ENCODE peak calls at places on chromosomes 4 and X, in eight cellular contexts. One of them, this sample, is unnamed.

GRCh38 chrX:31223817-31224216 is 152.0 kb upstream of the FTHL17 start:
- DNase-seq in astrocyte of the cerebellum: no peak
- DNase-seq in amniotic stem cell: no peak
- DNase-seq in activated T-cell treated with anti-CD3 and anti-CD28 coated beads, Interleukin-2, amount 50 U/mL, for 1 hour: no peak
- DNase-seq in activated CD4-positive, CD25-positive, alpha-beta regulatory T cell: no peak
- DNase-seq in Jurkat, Clone E6-1: no peak
- DNase-seq in HT-29: no peak
- DNase-seq in tibial artery: no peak
- DNase-seq in this sample: no peak

GRCh38 chrX:41589634-41590270 is 99.0 kb upstream of the GPR34 start:
- DNase-seq in astrocyte of the cerebellum: peak
- DNase-seq in amniotic stem cell: no peak
- DNase-seq in activated T-cell treated with anti-CD3 and anti-CD28 coated beads, Interleukin-2, amount 50 U/mL, for 1 hour: no peak
- DNase-seq in activated CD4-positive, CD25-positive, alpha-beta regulatory T cell: no peak
- DNase-seq in Jurkat, Clone E6-1: no peak
- DNase-seq in HT-29: no peak
- DNase-seq in tibial artery: no peak
- DNase-seq in this sample: no peak

GRCh38 chrX:145190801-145191389 is 56.4 kb upstream of the SPANXN1 start:
- DNase-seq in astrocyte of the cerebellum: no peak
- DNase-seq in amniotic stem cell: no peak
- DNase-seq in activated T-cell treated with anti-CD3 and anti-CD28 coated beads, Interleukin-2, amount 50 U/mL, for 1 hour: no peak
- DNase-seq in activated CD4-positive, CD25-positive, alpha-beta regulatory T cell: no peak
- DNase-seq in Jurkat, Clone E6-1: peak
- DNase-seq in HT-29: peak
- DNase-seq in tibial artery: no peak
- DNase-seq in this sample: no peak

GRCh38 chr4:119328695-119329094 is 6.8 kb upstream of the FABP2 start:
- DNase-seq in astrocyte of the cerebellum: no peak
- DNase-seq in amniotic stem cell: no peak
- DNase-seq in activated T-cell treated with anti-CD3 and anti-CD28 coated beads, Interleukin-2, amount 50 U/mL, for 1 hour: no peak
- DNase-seq in activated CD4-positive, CD25-positive, alpha-beta regulatory T cell: no peak
- DNase-seq in Jurkat, Clone E6-1: no peak
- DNase-seq in HT-29: no peak
- DNase-seq in tibial artery: no peak
- DNase-seq in this sample: no peak

GRCh38 chr4:157076578-157076947 is 613 bp downstream of the GLRB start:
- DNase-seq in astrocyte of the cerebellum: no peak
- DNase-seq in amniotic stem cell: no peak
- DNase-seq in activated T-cell treated with anti-CD3 and anti-CD28 coated beads, Interleukin-2, amount 50 U/mL, for 1 hour: no peak
- DNase-seq in activated CD4-positive, CD25-positive, alpha-beta regulatory T cell: no peak
- DNase-seq in Jurkat, Clone E6-1: peak
- DNase-seq in HT-29: no peak
- DNase-seq in tibial artery: no peak
- DNase-seq in this sample: no peak

GRCh38 chrX:104112326-104112951 is at the start of gene ZCCHC18:
- DNase-seq in astrocyte of the cerebellum: peak
- DNase-seq in amniotic stem cell: no peak
- DNase-seq in activated T-cell treated with anti-CD3 and anti-CD28 coated beads, Interleukin-2, amount 50 U/mL, for 1 hour: peak
- DNase-seq in activated CD4-positive, CD25-positive, alpha-beta regulatory T cell: peak
- DNase-seq in Jurkat, Clone E6-1: no peak
- DNase-seq in HT-29: no peak
- DNase-seq in tibial artery: peak
- DNase-seq in this sample: peak

GRCh38 chr4:124641715-124642380 is 70.7 kb downstream of the ANKRD50 start:
- DNase-seq in astrocyte of the cerebellum: peak
- DNase-seq in amniotic stem cell: peak
- DNase-seq in activated T-cell treated with anti-CD3 and anti-CD28 coated beads, Interleukin-2, amount 50 U/mL, for 1 hour: no peak
- DNase-seq in activated CD4-positive, CD25-positive, alpha-beta regulatory T cell: no peak
- DNase-seq in Jurkat, Clone E6-1: no peak
- DNase-seq in HT-29: peak
- DNase-seq in tibial artery: no peak
- DNase-seq in this sample: no peak

GRCh38 chrX:327660-328126 is 9.1 kb upstream of the GTPBP6 start:
- DNase-seq in astrocyte of the cerebellum: no peak
- DNase-seq in amniotic stem cell: no peak
- DNase-seq in activated T-cell treated with anti-CD3 and anti-CD28 coated beads, Interleukin-2, amount 50 U/mL, for 1 hour: no peak
- DNase-seq in activated CD4-positive, CD25-positive, alpha-beta regulatory T cell: no peak
- DNase-seq in Jurkat, Clone E6-1: no peak
- DNase-seq in HT-29: no peak
- DNase-seq in tibial artery: peak
- DNase-seq in this sample: no peak

GRCh38 chr4:123265443-123265842 is 131.2 kb upstream of the SPRY1 start:
- DNase-seq in astrocyte of the cerebellum: no peak
- DNase-seq in amniotic stem cell: no peak
- DNase-seq in activated T-cell treated with anti-CD3 and anti-CD28 coated beads, Interleukin-2, amount 50 U/mL, for 1 hour: no peak
- DNase-seq in activated CD4-positive, CD25-positive, alpha-beta regulatory T cell: no peak
- DNase-seq in Jurkat, Clone E6-1: no peak
- DNase-seq in HT-29: no peak
- DNase-seq in tibial artery: no peak
- DNase-seq in this sample: no peak

GRCh38 chr4:118834070-118834469 is 1.9 kb downstream of the SEC24D start:
- DNase-seq in astrocyte of the cerebellum: no peak
- DNase-seq in amniotic stem cell: no peak
- DNase-seq in activated T-cell treated with anti-CD3 and anti-CD28 coated beads, Interleukin-2, amount 50 U/mL, for 1 hour: no peak
- DNase-seq in activated CD4-positive, CD25-positive, alpha-beta regulatory T cell: no peak
- DNase-seq in Jurkat, Clone E6-1: no peak
- DNase-seq in HT-29: no peak
- DNase-seq in tibial artery: no peak
- DNase-seq in this sample: no peak

GRCh38 chrX:2627272-2627867 is 63.7 kb upstream of the CD99 start:
- DNase-seq in astrocyte of the cerebellum: no peak
- DNase-seq in amniotic stem cell: no peak
- DNase-seq in activated T-cell treated with anti-CD3 and anti-CD28 coated beads, Interleukin-2, amount 50 U/mL, for 1 hour: peak
- DNase-seq in activated CD4-positive, CD25-positive, alpha-beta regulatory T cell: no peak
- DNase-seq in Jurkat, Clone E6-1: peak
- DNase-seq in HT-29: peak
- DNase-seq in tibial artery: no peak
- DNase-seq in this sample: no peak

GRCh38 chrX:33465137-33465536 is 253.8 kb upstream of the DMD start:
- DNase-seq in astrocyte of the cerebellum: no peak
- DNase-seq in amniotic stem cell: no peak
- DNase-seq in activated T-cell treated with anti-CD3 and anti-CD28 coated beads, Interleukin-2, amount 50 U/mL, for 1 hour: no peak
- DNase-seq in activated CD4-positive, CD25-positive, alpha-beta regulatory T cell: no peak
- DNase-seq in Jurkat, Clone E6-1: no peak
- DNase-seq in HT-29: no peak
- DNase-seq in tibial artery: no peak
- DNase-seq in this sample: no peak

GRCh38 chrX:24658421-24658820 is 11.3 kb upstream of the PCYT1B start:
- DNase-seq in astrocyte of the cerebellum: no peak
- DNase-seq in amniotic stem cell: no peak
- DNase-seq in activated T-cell treated with anti-CD3 and anti-CD28 coated beads, Interleukin-2, amount 50 U/mL, for 1 hour: no peak
- DNase-seq in activated CD4-positive, CD25-positive, alpha-beta regulatory T cell: no peak
- DNase-seq in Jurkat, Clone E6-1: no peak
- DNase-seq in HT-29: no peak
- DNase-seq in tibial artery: no peak
- DNase-seq in this sample: no peak

GRCh38 chrX:139542652-139543051 is 12.1 kb downstream of the F9 start:
- DNase-seq in astrocyte of the cerebellum: no peak
- DNase-seq in amniotic stem cell: no peak
- DNase-seq in activated T-cell treated with anti-CD3 and anti-CD28 coated beads, Interleukin-2, amount 50 U/mL, for 1 hour: no peak
- DNase-seq in activated CD4-positive, CD25-positive, alpha-beta regulatory T cell: no peak
- DNase-seq in Jurkat, Clone E6-1: no peak
- DNase-seq in HT-29: no peak
- DNase-seq in tibial artery: no peak
- DNase-seq in this sample: no peak

GRCh38 chrX:12951590-12951965 is 23.3 kb upstream of the TMSB4X start:
- DNase-seq in astrocyte of the cerebellum: no peak
- DNase-seq in amniotic stem cell: no peak
- DNase-seq in activated T-cell treated with anti-CD3 and anti-CD28 coated beads, Interleukin-2, amount 50 U/mL, for 1 hour: no peak
- DNase-seq in activated CD4-positive, CD25-positive, alpha-beta regulatory T cell: no peak
- DNase-seq in Jurkat, Clone E6-1: no peak
- DNase-seq in HT-29: no peak
- DNase-seq in tibial artery: no peak
- DNase-seq in this sample: no peak

This sample was measured in Peyer's patch.